ENCODE peak calls at places on chromosome 10, in nine cellular contexts. N is upper lobe of right lung, B is breast epithelium, W is fibroblast of lung, V is psoas muscle, J is tibial artery, M is endothelial cell, I is dorsolateral prefrontal cortex, R is IMR-90. F is an unnamed sample.

GRCh38 chr10:88004451-88004850 is 141.0 kb downstream of the PTEN start:
- DNase-seq in N (no peak), B (no peak), W (peak), V (no peak), J (no peak), M (no peak), I (no peak), R (peak), F (no peak)

GRCh38 chr10:100872034-100872791 is 40.5 kb upstream of the SLF2 start:
- DNase-seq in N (no peak), B (no peak), W (peak), V (no peak), J (no peak), M (peak), I (no peak), R (peak), F (no peak)

GRCh38 chr10:15474671-15475070 is 103.6 kb upstream of the FAM171A1 start:
- DNase-seq in N (no peak), B (no peak), W (no peak), V (no peak), J (no peak), M (no peak), I (no peak), R (no peak), F (no peak)

GRCh38 chr10:10500941-10501340 is 516.7 kb upstream of the CELF2 start:
- DNase-seq in N (no peak), B (no peak), W (peak), V (no peak), J (no peak), M (no peak), I (no peak), R (peak), F (no peak)

GRCh38 chr10:58424176-58424575 is 39.0 kb downstream of the TFAM start:
- DNase-seq in N (no peak), B (no peak), W (peak), V (no peak), J (no peak), M (no peak), I (no peak), R (peak), F (no peak)

GRCh38 chr10:29692121-29692539 is 57.4 kb upstream of the SVIL start:
- DNase-seq in N (no peak), B (no peak), W (peak), V (no peak), J (no peak), M (no peak), I (no peak), R (peak), F (no peak)

GRCh38 chr10:69278446-69278963 is at the start of gene HK1:
- DNase-seq in N (no peak), B (peak), W (peak), V (no peak), J (peak), M (no peak), I (no peak), R (no peak), F (no peak)

GRCh38 chr10:109886788-109887155 is 36.5 kb downstream of the XPNPEP1 start:
- DNase-seq in N (no peak), B (no peak), W (no peak), V (no peak), J (no peak), M (no peak), I (no peak), R (peak), F (no peak)

GRCh38 chr10:91820144-91820543 is 21.9 kb downstream of the TNKS2 start:
- DNase-seq in N (no peak), B (no peak), W (peak), V (no peak), J (no peak), M (no peak), I (no peak), R (peak), F (no peak)

GRCh38 chr10:116097239-116097751 is 175.7 kb downstream of the GFRA1 start:
- DNase-seq in N (no peak), B (no peak), W (no peak), V (no peak), J (no peak), M (no peak), I (peak), R (no peak), F (no peak)

GRCh38 chr10:75235375-75236177 is at the start of gene COMTD1:
- DNase-seq in N (peak), B (peak), W (peak), V (peak), J (peak), M (peak), I (peak), R (peak), F (peak)

DNA sequence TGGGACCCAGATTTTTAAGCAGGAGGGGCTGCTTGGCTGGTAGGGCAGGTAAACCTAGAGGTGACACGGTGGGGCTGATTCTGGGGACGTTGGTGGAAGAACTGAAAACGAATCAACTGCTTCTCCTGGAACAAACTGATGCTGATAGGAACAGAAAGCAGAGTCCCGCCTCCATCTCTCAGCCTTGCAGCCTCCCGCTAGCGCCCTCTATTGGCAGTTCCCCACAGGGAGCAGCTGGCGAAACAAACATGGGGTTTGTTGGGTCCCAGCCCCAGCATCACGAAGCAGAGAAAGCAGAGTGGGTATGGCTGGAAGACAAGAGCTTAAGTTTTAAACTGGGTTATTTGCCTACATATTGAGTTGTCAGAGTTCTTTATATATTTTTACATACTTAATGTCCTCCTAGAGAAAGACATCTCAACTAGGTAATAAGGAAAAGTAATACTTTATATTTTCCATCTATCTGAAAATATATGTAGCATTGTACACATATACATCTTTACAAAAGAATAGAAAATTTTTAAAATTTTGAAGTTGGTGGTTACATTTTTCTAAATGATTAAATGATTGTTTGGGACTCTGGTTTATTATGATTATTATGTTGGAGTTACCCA is 42.3 kb upstream of the FOXI2 start:
- DNase-seq in N (peak), B (no peak), W (no peak), V (no peak), J (no peak), M (peak), I (no peak), R (no peak), F (no peak)
- TF ChIP-seq CTCF in N (peak), B (no peak), W (no peak), V (no peak), J (no peak), M (peak), I (no peak), R (no peak), F (no peak)

DNA sequence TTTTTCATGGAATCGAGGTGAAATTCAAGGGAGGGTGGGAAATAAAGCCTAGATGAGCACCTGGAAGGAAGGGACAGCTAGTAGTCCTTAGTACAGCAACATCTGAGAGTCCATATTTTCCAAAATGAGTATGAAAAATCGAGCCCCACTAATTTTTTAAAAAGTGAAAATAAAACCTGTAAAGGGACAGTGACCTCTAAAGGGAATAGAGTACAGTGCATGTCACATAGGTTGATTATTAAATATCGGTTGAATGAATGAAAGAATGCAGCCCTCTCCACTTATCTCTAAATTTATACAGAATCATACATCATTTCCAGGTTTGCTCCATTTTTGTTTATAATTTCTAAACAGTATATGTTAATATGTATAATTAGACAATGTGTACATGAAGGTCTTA is 1088.5 kb upstream of the GHITM start:
- DNase-seq in N (no peak), B (no peak), W (no peak), V (no peak), J (no peak), M (no peak), I (no peak), R (no peak), F (no peak)
- TF ChIP-seq CTCF in N (no peak), B (no peak), W (no peak), V (no peak), J (no peak), M (no peak), I (no peak), R (no peak), F (no peak)

DNA sequence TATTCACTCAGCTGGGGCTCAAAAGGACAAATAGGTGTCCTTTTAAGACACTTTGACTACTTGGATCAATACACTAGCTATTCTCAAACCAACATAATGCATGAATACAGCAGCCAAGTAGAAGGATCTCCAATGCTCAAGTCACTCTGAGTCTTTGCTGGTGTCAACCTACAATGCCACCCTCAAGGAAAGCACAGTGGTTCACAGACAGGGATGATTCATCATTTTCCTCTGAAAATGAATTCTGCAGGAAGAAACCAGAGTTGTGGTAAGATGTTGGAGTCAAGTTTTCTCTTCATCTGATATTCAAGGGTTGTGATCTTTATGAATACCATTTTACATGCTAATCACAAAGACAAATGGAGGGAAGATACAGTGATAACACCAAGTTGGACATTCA is 143.0 kb upstream of the FGFR2 start:
- DNase-seq in N (no peak), B (no peak), W (peak), V (no peak), J (no peak), M (no peak), I (no peak), R (peak), F (no peak)
- TF ChIP-seq CTCF in N (no peak), B (no peak), W (no peak), V (no peak), J (no peak), M (no peak), I (no peak), R (no peak), F (no peak)

GRCh38 chr10:11789294-11789693 is 33.9 kb upstream of the PROSER2 start:
- DNase-seq in N (no peak), B (no peak), W (no peak), V (no peak), J (no peak), M (no peak), I (no peak), R (no peak), F (no peak)
- TF ChIP-seq CTCF in N (no peak), B (no peak), W (no peak), V (no peak), J (no peak), M (no peak), I (no peak), R (no peak), F (no peak)

DNA sequence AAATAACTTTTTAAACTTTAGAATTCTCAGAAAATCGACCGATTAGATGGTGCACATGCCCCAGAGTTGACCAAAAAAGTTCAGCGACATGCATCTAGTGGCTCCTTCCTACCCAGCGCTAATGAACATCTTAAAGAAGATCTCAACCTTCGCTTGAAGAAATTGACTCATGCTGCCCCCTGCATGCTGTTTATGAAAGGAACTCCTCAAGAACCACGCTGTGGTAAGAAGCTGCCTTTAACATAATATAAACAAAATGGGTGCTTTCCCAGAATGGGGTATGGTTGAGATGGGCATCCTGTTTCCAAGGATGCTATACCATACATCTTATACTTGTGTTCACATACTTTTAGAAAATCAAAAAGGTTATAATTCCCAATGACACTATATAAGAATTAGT is 24.6 kb downstream of the GLRX3 start:
- DNase-seq in N (no peak), B (no peak), W (peak), V (no peak), J (no peak), M (no peak), I (no peak), R (peak), F (no peak)
- TF ChIP-seq CTCF in N (no peak), B (no peak), W (peak), V (no peak), J (no peak), M (no peak), I (no peak), R (peak), F (no peak)

GRCh38 chr10:124632064-124632531 is 112.1 kb downstream of the FAM53B start:
- DNase-seq in N (peak), B (peak), W (peak), V (peak), J (no peak), M (peak), I (no peak), R (no peak), F (no peak)
- TF ChIP-seq CTCF in N (peak), B (no peak), W (peak), V (peak), J (no peak), M (no peak), I (peak), R (peak), F (no peak)

GRCh38 chr10:97179731-97180366 is 5.9 kb downstream of the SLIT1 start:
- DNase-seq in N (peak), B (no peak), W (no peak), V (no peak), J (peak), M (peak), I (no peak), R (no peak), F (no peak)
- TF ChIP-seq CTCF in N (no peak), B (no peak), W (no peak), V (no peak), J (no peak), M (no peak), I (peak), R (no peak), F (no peak)

GRCh38 chr10:13348216-13349017 is at the start of gene SEPHS1:
- DNase-seq in N (peak), B (peak), W (peak), V (peak), J (peak), M (peak), I (peak), R (peak), F (no peak)
- TF ChIP-seq CTCF in N (peak), B (no peak), W (peak), V (no peak), J (peak), M (no peak), I (peak), R (no peak), F (no peak)

GRCh38 chr10:688621-689426 is 644 bp downstream of the DIP2C start:
- DNase-seq in N (no peak), B (no peak), W (peak), V (peak), J (peak), M (peak), I (no peak), R (peak), F (no peak)

GRCh38 chr10:690227-691161 is 1.0 kb upstream of the DIP2C start:
- DNase-seq in N (no peak), B (no peak), W (peak), V (peak), J (peak), M (no peak), I (no peak), R (peak), F (no peak)

GRCh38 chr10:691216-691615 is 1.7 kb upstream of the DIP2C start:
- DNase-seq in N (no peak), B (no peak), W (no peak), V (no peak), J (no peak), M (no peak), I (no peak), R (no peak), F (no peak)

GRCh38 chr10:688287-688620 is 1.2 kb downstream of the DIP2C start:
- DNase-seq in N (no peak), B (no peak), W (no peak), V (no peak), J (peak), M (no peak), I (no peak), R (no peak), F (no peak)

DNA sequence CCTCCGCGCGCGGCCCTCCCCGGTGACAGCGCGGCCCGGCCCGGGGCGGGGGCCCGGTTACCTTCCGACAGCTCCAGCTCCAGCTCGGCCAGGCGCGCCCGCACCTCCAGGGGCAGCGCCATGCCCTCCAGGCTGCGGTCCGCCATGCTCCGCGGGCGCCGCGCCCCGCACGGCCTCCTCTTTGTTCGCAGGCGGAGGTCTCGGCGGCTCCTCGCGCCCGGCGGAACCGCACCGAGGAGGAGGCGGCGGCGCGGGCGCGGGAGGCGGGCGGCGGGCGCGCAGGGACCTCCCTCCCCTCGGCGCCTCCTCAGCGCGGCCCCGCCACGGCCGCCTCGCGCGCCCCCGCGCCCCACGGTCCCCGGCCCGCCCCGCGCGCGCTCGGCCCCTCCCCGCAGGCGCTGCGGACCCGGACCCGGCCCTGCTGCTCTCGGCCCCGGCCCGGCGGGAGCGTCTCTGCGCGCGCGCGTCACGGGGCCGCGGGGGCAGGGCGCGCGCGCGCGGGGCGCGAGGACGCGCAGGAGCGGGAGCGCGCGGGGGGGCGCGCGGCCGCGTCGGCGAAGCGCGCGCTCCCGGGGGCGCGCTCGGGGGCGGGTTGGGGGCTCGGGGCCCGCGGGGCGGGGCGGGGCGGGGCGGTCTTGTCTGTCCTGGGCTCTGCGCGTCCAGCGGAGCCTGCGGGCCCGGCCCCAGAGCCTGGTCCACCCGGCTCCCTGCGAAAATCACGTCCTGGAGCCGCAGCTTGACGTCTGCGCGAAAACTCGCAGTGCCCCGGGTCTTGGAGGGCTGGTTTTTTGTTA is at the start of gene DIP2C:
- DNase-seq in N (peak), B (no peak), W (peak), V (peak), J (peak), M (peak), I (peak), R (peak), F (no peak)
- TF ChIP-seq CTCF in N (no peak), B (no peak), W (no peak), V (no peak), J (no peak), M (no peak), I (no peak), R (no peak), F (no peak)

F was measured in omental fat pad.